ENCODE peak calls at places on chromosomes 6 and 20, in four cellular contexts. One of them, this sample, is unnamed.

GRCh38 chr20:25623225-25623735 is 534 bp downstream of the NANP start:
- DNase-seq in AG10803: peak
- DNase-seq in stimulated activated CD4-positive, alpha-beta T cell treated with anti-CD3 and anti-CD28 coated beads, Interleukin-2, amount 100 ng/mL, for 48 hours: peak
- DNase-seq in tibial nerve: no peak
- DNase-seq in this sample: peak

GRCh38 chr20:8932192-8933150 is 136.4 kb upstream of the PLCB4 start:
- DNase-seq in stimulated activated CD4-positive, alpha-beta T cell treated with anti-CD3 and anti-CD28 coated beads, Interleukin-2, amount 100 ng/mL, for 48 hours: no peak
- DNase-seq in AG10803: peak
- DNase-seq in tibial nerve: no peak
- DNase-seq in this sample: peak

GRCh38 chr6:100880149-100880900 is 804 bp downstream of the ASCC3 start:
- DNase-seq in stimulated activated CD4-positive, alpha-beta T cell treated with anti-CD3 and anti-CD28 coated beads, Interleukin-2, amount 100 ng/mL, for 48 hours: no peak
- DNase-seq in tibial nerve: no peak
- DNase-seq in AG10803: peak
- DNase-seq in this sample: no peak

GRCh38 chr6:6815732-6816131 is 227.2 kb downstream of the LY86 start:
- DNase-seq in stimulated activated CD4-positive, alpha-beta T cell treated with anti-CD3 and anti-CD28 coated beads, Interleukin-2, amount 100 ng/mL, for 48 hours: no peak
- DNase-seq in tibial nerve: no peak
- DNase-seq in AG10803: peak
- DNase-seq in this sample: no peak

GRCh38 chr6:116522896-116523295 is 11.5 kb downstream of the CALHM5 start:
- DNase-seq in stimulated activated CD4-positive, alpha-beta T cell treated with anti-CD3 and anti-CD28 coated beads, Interleukin-2, amount 100 ng/mL, for 48 hours: no peak
- DNase-seq in tibial nerve: no peak
- DNase-seq in AG10803: no peak
- DNase-seq in this sample: no peak

GRCh38 chr20:3755814-3756480 is 11.6 kb downstream of the ADISSP start:
- DNase-seq in tibial nerve: no peak
- DNase-seq in AG10803: no peak
- DNase-seq in stimulated activated CD4-positive, alpha-beta T cell treated with anti-CD3 and anti-CD28 coated beads, Interleukin-2, amount 100 ng/mL, for 48 hours: no peak
- DNase-seq in this sample: no peak

GRCh38 chr6:99814230-99814928 is 179.6 kb downstream of the MCHR2 start:
- DNase-seq in stimulated activated CD4-positive, alpha-beta T cell treated with anti-CD3 and anti-CD28 coated beads, Interleukin-2, amount 100 ng/mL, for 48 hours: no peak
- DNase-seq in AG10803: no peak
- DNase-seq in tibial nerve: no peak
- DNase-seq in this sample: no peak

GRCh38 chr20:10508468-10509251 is 73.6 kb downstream of the SLX4IP start:
- DNase-seq in tibial nerve: no peak
- DNase-seq in AG10803: peak
- DNase-seq in stimulated activated CD4-positive, alpha-beta T cell treated with anti-CD3 and anti-CD28 coated beads, Interleukin-2, amount 100 ng/mL, for 48 hours: no peak
- DNase-seq in this sample: peak

GRCh38 chr20:13139459-13140150 is 81.5 kb upstream of the ISM1 start:
- DNase-seq in AG10803: peak
- DNase-seq in stimulated activated CD4-positive, alpha-beta T cell treated with anti-CD3 and anti-CD28 coated beads, Interleukin-2, amount 100 ng/mL, for 48 hours: no peak
- DNase-seq in tibial nerve: no peak
- DNase-seq in this sample: no peak

GRCh38 chr20:43539975-43540672 is 18.7 kb upstream of the SGK2 start:
- DNase-seq in stimulated activated CD4-positive, alpha-beta T cell treated with anti-CD3 and anti-CD28 coated beads, Interleukin-2, amount 100 ng/mL, for 48 hours: no peak
- DNase-seq in tibial nerve: no peak
- DNase-seq in AG10803: no peak
- DNase-seq in this sample: no peak

GRCh38 chr6:116019428-116019827 is 41.3 kb downstream of the FRK start:
- DNase-seq in AG10803: no peak
- DNase-seq in stimulated activated CD4-positive, alpha-beta T cell treated with anti-CD3 and anti-CD28 coated beads, Interleukin-2, amount 100 ng/mL, for 48 hours: no peak
- DNase-seq in tibial nerve: no peak
- DNase-seq in this sample: no peak

GRCh38 chr6:106339334-106340029 is 13.9 kb upstream of the ATG5 start:
- DNase-seq in tibial nerve: no peak
- DNase-seq in stimulated activated CD4-positive, alpha-beta T cell treated with anti-CD3 and anti-CD28 coated beads, Interleukin-2, amount 100 ng/mL, for 48 hours: peak
- DNase-seq in AG10803: peak
- DNase-seq in this sample: peak

GRCh38 chr20:16445482-16445881 is 127.8 kb downstream of the KIF16B start:
- DNase-seq in tibial nerve: no peak
- DNase-seq in AG10803: no peak
- DNase-seq in stimulated activated CD4-positive, alpha-beta T cell treated with anti-CD3 and anti-CD28 coated beads, Interleukin-2, amount 100 ng/mL, for 48 hours: no peak
- DNase-seq in this sample: no peak

GRCh38 chr6:107677399-107677798 is 146.7 kb downstream of the SCML4 start:
- DNase-seq in tibial nerve: no peak
- DNase-seq in AG10803: no peak
- DNase-seq in stimulated activated CD4-positive, alpha-beta T cell treated with anti-CD3 and anti-CD28 coated beads, Interleukin-2, amount 100 ng/mL, for 48 hours: no peak
- DNase-seq in this sample: no peak

GRCh38 chr20:41560971-41561370 is 57.2 kb downstream of the CHD6 start:
- DNase-seq in stimulated activated CD4-positive, alpha-beta T cell treated with anti-CD3 and anti-CD28 coated beads, Interleukin-2, amount 100 ng/mL, for 48 hours: no peak
- DNase-seq in AG10803: peak
- DNase-seq in tibial nerve: no peak
- DNase-seq in this sample: no peak

GRCh38 chr6:9623985-9624384 is 790.9 kb downstream of the TFAP2A start:
- DNase-seq in stimulated activated CD4-positive, alpha-beta T cell treated with anti-CD3 and anti-CD28 coated beads, Interleukin-2, amount 100 ng/mL, for 48 hours: no peak
- DNase-seq in AG10803: peak
- DNase-seq in tibial nerve: no peak
- DNase-seq in this sample: no peak

GRCh38 chr20:2749951-2750342 is 50.5 kb downstream of the CPXM1 start:
- DNase-seq in tibial nerve: no peak
- DNase-seq in stimulated activated CD4-positive, alpha-beta T cell treated with anti-CD3 and anti-CD28 coated beads, Interleukin-2, amount 100 ng/mL, for 48 hours: no peak
- DNase-seq in AG10803: no peak
- DNase-seq in this sample: no peak

GRCh38 chr6:119586250-119586882 is 236.8 kb upstream of the MAN1A1 start:
- DNase-seq in AG10803: no peak
- DNase-seq in stimulated activated CD4-positive, alpha-beta T cell treated with anti-CD3 and anti-CD28 coated beads, Interleukin-2, amount 100 ng/mL, for 48 hours: no peak
- DNase-seq in tibial nerve: no peak
- DNase-seq in this sample: no peak

GRCh38 chr6:40349092-40349491 is 238.1 kb downstream of the LRFN2 start:
- DNase-seq in AG10803: peak
- DNase-seq in tibial nerve: no peak
- DNase-seq in stimulated activated CD4-positive, alpha-beta T cell treated with anti-CD3 and anti-CD28 coated beads, Interleukin-2, amount 100 ng/mL, for 48 hours: no peak
- DNase-seq in this sample: peak

GRCh38 chr6:49416195-49416594 is 46.9 kb downstream of the MMUT start:
- DNase-seq in AG10803: no peak
- DNase-seq in stimulated activated CD4-positive, alpha-beta T cell treated with anti-CD3 and anti-CD28 coated beads, Interleukin-2, amount 100 ng/mL, for 48 hours: no peak
- DNase-seq in tibial nerve: no peak
- DNase-seq in this sample: no peak

GRCh38 chr6:5085638-5086293 is 625 bp downstream of the PPP1R3G start:
- DNase-seq in stimulated activated CD4-positive, alpha-beta T cell treated with anti-CD3 and anti-CD28 coated beads, Interleukin-2, amount 100 ng/mL, for 48 hours: no peak
- DNase-seq in tibial nerve: no peak
- DNase-seq in AG10803: peak
- DNase-seq in this sample: peak

GRCh38 chr6:126773122-126773805 is 345.2 kb upstream of the RSPO3 start:
- DNase-seq in tibial nerve: no peak
- DNase-seq in stimulated activated CD4-positive, alpha-beta T cell treated with anti-CD3 and anti-CD28 coated beads, Interleukin-2, amount 100 ng/mL, for 48 hours: no peak
- DNase-seq in AG10803: peak
- DNase-seq in this sample: no peak

This sample was measured in uterus.